ENCODE peak calls at places on chromosomes 5 and 9, in eight cellular contexts. One of them, this sample, is unnamed.
A peak's percentile ranks its signal among the peaks of the same experiment; 100 is the strongest.

GRCh38 chr9:14391620-14392019 is 77.7 kb upstream of the NFIB start:
- DNase-seq in sigmoid colon: no peak
- DNase-seq in RWPE2: no peak
- DNase-seq in OCI-LY7: no peak
- DNase-seq in right atrium auricular region: no peak
- DNase-seq in breast epithelium: no peak
- DNase-seq in AG09309: no peak
- DNase-seq in A549: no peak
- DNase-seq in this sample: no peak

GRCh38 chr9:112174965-112175795 is at the start of gene SUSD1:
- DNase-seq in sigmoid colon: no peak
- DNase-seq in RWPE2: no peak
- DNase-seq in OCI-LY7: no peak
- DNase-seq in right atrium auricular region: peak; percentile 64
- DNase-seq in breast epithelium: no peak
- DNase-seq in AG09309: no peak
- DNase-seq in A549: no peak
- DNase-seq in this sample: no peak

GRCh38 chr5:24681106-24681505 is 36.3 kb upstream of the CDH10 start:
- DNase-seq in sigmoid colon: no peak
- DNase-seq in RWPE2: no peak
- DNase-seq in OCI-LY7: no peak
- DNase-seq in right atrium auricular region: no peak
- DNase-seq in breast epithelium: no peak
- DNase-seq in AG09309: no peak
- DNase-seq in A549: no peak
- DNase-seq in this sample: no peak

GRCh38 chr9:117494401-117495130 is 79.7 kb upstream of the ASTN2 start:
- DNase-seq in sigmoid colon: no peak
- DNase-seq in RWPE2: no peak
- DNase-seq in OCI-LY7: no peak
- DNase-seq in right atrium auricular region: no peak
- DNase-seq in breast epithelium: no peak
- DNase-seq in AG09309: no peak
- DNase-seq in A549: no peak
- DNase-seq in this sample: no peak

GRCh38 chr5:138989720-138990119 is 114.6 kb upstream of the LRRTM2 start:
- DNase-seq in sigmoid colon: no peak
- DNase-seq in RWPE2: no peak
- DNase-seq in OCI-LY7: no peak
- DNase-seq in right atrium auricular region: peak; percentile 44
- DNase-seq in breast epithelium: no peak
- DNase-seq in AG09309: peak; percentile 24
- DNase-seq in A549: no peak
- DNase-seq in this sample: no peak

GRCh38 chr9:82829818-82830217 is 233.1 kb downstream of the RASEF start:
- DNase-seq in sigmoid colon: no peak
- DNase-seq in RWPE2: no peak
- DNase-seq in OCI-LY7: no peak
- DNase-seq in right atrium auricular region: no peak
- DNase-seq in breast epithelium: no peak
- DNase-seq in AG09309: no peak
- DNase-seq in A549: no peak
- DNase-seq in this sample: no peak

GRCh38 chr9:100473271-100474081 is 527 bp downstream of the TMEFF1 start:
- DNase-seq in sigmoid colon: no peak
- DNase-seq in RWPE2: peak; percentile 61
- DNase-seq in OCI-LY7: peak; percentile 63
- DNase-seq in right atrium auricular region: no peak
- DNase-seq in breast epithelium: no peak
- DNase-seq in AG09309: no peak
- DNase-seq in A549: peak; percentile 44
- DNase-seq in this sample: no peak

GRCh38 chr5:143124593-143124992 is 278.9 kb downstream of the NR3C1 start:
- DNase-seq in sigmoid colon: no peak
- DNase-seq in RWPE2: no peak
- DNase-seq in OCI-LY7: no peak
- DNase-seq in right atrium auricular region: no peak
- DNase-seq in breast epithelium: no peak
- DNase-seq in AG09309: no peak
- DNase-seq in A549: no peak
- DNase-seq in this sample: no peak

GRCh38 chr9:75117572-75117971 is 29.3 kb downstream of the OSTF1 start:
- DNase-seq in sigmoid colon: no peak
- DNase-seq in RWPE2: no peak
- DNase-seq in OCI-LY7: no peak
- DNase-seq in right atrium auricular region: no peak
- DNase-seq in breast epithelium: no peak
- DNase-seq in AG09309: no peak
- DNase-seq in A549: no peak
- DNase-seq in this sample: no peak

GRCh38 chr5:1827410-1828397 is 26.5 kb downstream of the NDUFS6 start:
- DNase-seq in sigmoid colon: peak; percentile 45
- DNase-seq in RWPE2: peak; percentile 62
- DNase-seq in OCI-LY7: no peak
- DNase-seq in right atrium auricular region: no peak
- DNase-seq in breast epithelium: no peak
- DNase-seq in AG09309: no peak
- DNase-seq in A549: no peak
- DNase-seq in this sample: no peak

GRCh38 chr5:31663519-31663918 is 24.6 kb downstream of the PDZD2 start:
- DNase-seq in sigmoid colon: no peak
- DNase-seq in RWPE2: no peak
- DNase-seq in OCI-LY7: no peak
- DNase-seq in right atrium auricular region: no peak
- DNase-seq in breast epithelium: no peak
- DNase-seq in AG09309: peak; percentile 28
- DNase-seq in A549: no peak
- DNase-seq in this sample: peak; percentile 98

GRCh38 chr9:20473566-20474116 is 148.7 kb downstream of the MLLT3 start:
- DNase-seq in sigmoid colon: no peak
- DNase-seq in RWPE2: no peak
- DNase-seq in OCI-LY7: no peak
- DNase-seq in right atrium auricular region: no peak
- DNase-seq in breast epithelium: no peak
- DNase-seq in AG09309: no peak
- DNase-seq in A549: no peak
- DNase-seq in this sample: no peak

GRCh38 chr5:146494656-146495055 is 21.3 kb downstream of the GPR151 start:
- DNase-seq in sigmoid colon: no peak
- DNase-seq in RWPE2: no peak
- DNase-seq in OCI-LY7: no peak
- DNase-seq in right atrium auricular region: no peak
- DNase-seq in breast epithelium: no peak
- DNase-seq in AG09309: no peak
- DNase-seq in A549: no peak
- DNase-seq in this sample: no peak

DNA sequence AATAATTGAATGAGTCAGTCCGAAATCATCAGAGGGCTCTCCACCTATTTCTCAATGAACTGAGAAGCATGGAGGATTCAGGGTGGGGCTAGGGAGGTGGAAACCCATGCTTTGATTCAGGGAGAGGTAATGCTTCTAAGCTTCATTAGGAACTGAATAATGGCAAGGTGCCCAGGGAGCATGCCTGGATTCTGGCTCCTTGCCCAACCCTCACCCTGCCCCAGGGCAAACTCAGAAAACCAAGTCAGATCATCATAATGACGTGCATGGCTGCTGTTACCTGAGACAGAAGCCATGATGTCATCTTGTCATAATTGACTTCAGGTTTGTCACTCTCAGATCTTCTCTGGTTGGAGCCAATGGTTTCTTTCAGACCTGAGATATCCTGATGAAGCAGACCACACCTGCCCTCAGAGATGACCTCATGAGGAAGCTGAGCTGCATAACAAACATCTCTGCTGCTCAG is 199.6 kb downstream of the SYK start:
- DNase-seq in sigmoid colon: no peak
- DNase-seq in RWPE2: peak; percentile 89
- DNase-seq in OCI-LY7: no peak
- DNase-seq in right atrium auricular region: no peak
- DNase-seq in breast epithelium: peak; percentile 87
- DNase-seq in AG09309: no peak
- DNase-seq in A549: peak; percentile 20
- DNase-seq in this sample: no peak
- TF ChIP-seq CTCF in sigmoid colon: no peak
- TF ChIP-seq CTCF in RWPE2: no peak
- TF ChIP-seq CTCF in OCI-LY7: no peak
- TF ChIP-seq CTCF in right atrium auricular region: no peak
- TF ChIP-seq CTCF in breast epithelium: no peak
- TF ChIP-seq CTCF in AG09309: no peak
- TF ChIP-seq CTCF in A549: no peak
- TF ChIP-seq CTCF in this sample: no peak

GRCh38 chr9:99224445-99224844 is 2.4 kb downstream of the SEC61B start:
- DNase-seq in sigmoid colon: no peak
- DNase-seq in RWPE2: no peak
- DNase-seq in OCI-LY7: no peak
- DNase-seq in right atrium auricular region: no peak
- DNase-seq in breast epithelium: no peak
- DNase-seq in AG09309: no peak
- DNase-seq in A549: no peak
- DNase-seq in this sample: no peak
- H3K4me3 ChIP-seq in sigmoid colon: no peak overlapping the region
- H3K4me3 ChIP-seq in RWPE2: no peak overlapping the region
- H3K4me3 ChIP-seq in OCI-LY7: peak overlapping the region; percentile 91
- H3K4me3 ChIP-seq in right atrium auricular region: no peak overlapping the region
- H3K4me3 ChIP-seq in breast epithelium: no peak overlapping the region
- H3K4me3 ChIP-seq in AG09309: no peak overlapping the region
- H3K4me3 ChIP-seq in A549: no peak overlapping the region
- H3K4me3 ChIP-seq in this sample: no peak overlapping the region

GRCh38 chr9:35566417-35566816 is 38.6 kb upstream of the TESK1 start:
- DNase-seq in sigmoid colon: no peak
- DNase-seq in RWPE2: no peak
- DNase-seq in OCI-LY7: no peak
- DNase-seq in right atrium auricular region: no peak
- DNase-seq in breast epithelium: no peak
- DNase-seq in AG09309: peak; percentile 23
- DNase-seq in A549: no peak
- DNase-seq in this sample: no peak
- TF ChIP-seq CTCF in sigmoid colon: no peak
- TF ChIP-seq CTCF in RWPE2: no peak
- TF ChIP-seq CTCF in OCI-LY7: peak; percentile 21
- TF ChIP-seq CTCF in right atrium auricular region: no peak
- TF ChIP-seq CTCF in breast epithelium: no peak
- TF ChIP-seq CTCF in AG09309: peak; percentile 19
- TF ChIP-seq CTCF in A549: peak; percentile 12
- TF ChIP-seq CTCF in this sample: no peak

GRCh38 chr9:29214702-29215248 is 1641.5 kb upstream of the C9orf72 start:
- DNase-seq in sigmoid colon: no peak
- DNase-seq in RWPE2: no peak
- DNase-seq in OCI-LY7: no peak
- DNase-seq in right atrium auricular region: no peak
- DNase-seq in breast epithelium: no peak
- DNase-seq in AG09309: no peak
- DNase-seq in A549: peak; percentile 6
- DNase-seq in this sample: no peak

GRCh38 chr9:29211681-29212589 is 1638.7 kb upstream of the C9orf72 start:
- DNase-seq in sigmoid colon: peak; percentile 59
- DNase-seq in RWPE2: no peak
- DNase-seq in OCI-LY7: no peak
- DNase-seq in right atrium auricular region: no peak
- DNase-seq in breast epithelium: no peak
- DNase-seq in AG09309: no peak
- DNase-seq in A549: peak; percentile 56
- DNase-seq in this sample: no peak

GRCh38 chr9:29212590-29213373 is 1639.5 kb upstream of the C9orf72 start:
- DNase-seq in sigmoid colon: no peak
- DNase-seq in RWPE2: no peak
- DNase-seq in OCI-LY7: no peak
- DNase-seq in right atrium auricular region: no peak
- DNase-seq in breast epithelium: no peak
- DNase-seq in AG09309: no peak
- DNase-seq in A549: peak; percentile 44
- DNase-seq in this sample: no peak

GRCh38 chr9:29213374-29214161 is 1640.3 kb upstream of the C9orf72 start:
- DNase-seq in sigmoid colon: no peak
- DNase-seq in RWPE2: no peak
- DNase-seq in OCI-LY7: no peak
- DNase-seq in right atrium auricular region: no peak
- DNase-seq in breast epithelium: no peak
- DNase-seq in AG09309: no peak
- DNase-seq in A549: peak; percentile 50
- DNase-seq in this sample: no peak

DNA sequence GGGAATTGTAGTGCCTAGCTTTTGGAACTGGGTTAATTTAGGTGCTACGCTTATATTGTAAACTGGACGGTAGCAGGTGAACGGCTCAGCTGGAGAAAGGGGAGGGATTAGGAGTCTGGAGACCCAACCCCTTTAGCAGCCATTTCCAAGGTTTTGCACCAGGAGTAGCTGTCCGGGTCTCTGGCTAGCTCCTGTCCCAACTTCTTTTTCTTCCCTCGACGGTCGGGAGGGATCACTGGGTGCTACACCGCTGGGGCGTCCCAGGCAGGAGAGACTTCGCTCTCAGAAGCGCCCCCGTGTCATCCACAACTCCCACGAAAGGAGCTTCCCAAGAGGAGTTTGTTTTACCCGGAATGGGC is 1640.9 kb upstream of the C9orf72 start:
- DNase-seq in sigmoid colon: no peak
- DNase-seq in RWPE2: no peak
- DNase-seq in OCI-LY7: no peak
- DNase-seq in right atrium auricular region: no peak
- DNase-seq in breast epithelium: no peak
- DNase-seq in AG09309: no peak
- DNase-seq in A549: peak; percentile 68
- DNase-seq in this sample: no peak
- H3K4me3 ChIP-seq in sigmoid colon: no peak overlapping the region
- H3K4me3 ChIP-seq in RWPE2: peak overlapping the region; percentile 32
- H3K4me3 ChIP-seq in OCI-LY7: no peak overlapping the region
- H3K4me3 ChIP-seq in right atrium auricular region: no peak overlapping the region
- H3K4me3 ChIP-seq in breast epithelium: peak overlapping the region; percentile 46
- H3K4me3 ChIP-seq in AG09309: no peak overlapping the region
- H3K4me3 ChIP-seq in A549: peak overlapping the region; percentile 51
- H3K4me3 ChIP-seq in this sample: peak overlapping the region; percentile 44

GRCh38 chr5:125140855-125141254 is 394.4 kb upstream of the ZNF608 start:
- DNase-seq in sigmoid colon: no peak
- DNase-seq in RWPE2: no peak
- DNase-seq in OCI-LY7: peak; percentile 5
- DNase-seq in right atrium auricular region: no peak
- DNase-seq in breast epithelium: no peak
- DNase-seq in AG09309: peak; percentile 14
- DNase-seq in A549: no peak
- DNase-seq in this sample: no peak
- TF ChIP-seq CTCF in sigmoid colon: no peak
- TF ChIP-seq CTCF in RWPE2: no peak
- TF ChIP-seq CTCF in OCI-LY7: no peak
- TF ChIP-seq CTCF in right atrium auricular region: no peak
- TF ChIP-seq CTCF in breast epithelium: no peak
- TF ChIP-seq CTCF in AG09309: no peak
- TF ChIP-seq CTCF in A549: no peak
- TF ChIP-seq CTCF in this sample: no peak

This sample was measured in astrocyte of the cerebellum.